ENCODE peak calls at places on chromosomes 11 and 22, in five cellular contexts. One of them, this sample, is unnamed.

GRCh38 chr11:47980093-47980906 is at the start of gene PTPRJ:
- DNase-seq in K562: peak
- DNase-seq in A549: peak
- DNase-seq in endothelial cell of umbilical vein: peak
- DNase-seq in HepG2: no peak
- DNase-seq in this sample: peak

GRCh38 chr11:32056445-32056844 is 34.4 kb upstream of the RCN1 start:
- DNase-seq in A549: no peak
- DNase-seq in K562: no peak
- DNase-seq in HepG2: no peak
- DNase-seq in endothelial cell of umbilical vein: no peak
- DNase-seq in this sample: peak

GRCh38 chr11:125569913-125570621 is 790 bp downstream of the EI24 start:
- DNase-seq in A549: no peak
- DNase-seq in K562: no peak
- DNase-seq in HepG2: no peak
- DNase-seq in endothelial cell of umbilical vein: peak
- DNase-seq in this sample: peak

GRCh38 chr22:47813661-47814060 is 1051.2 kb downstream of the TBC1D22A start:
- DNase-seq in A549: no peak
- DNase-seq in K562: no peak
- DNase-seq in HepG2: no peak
- DNase-seq in endothelial cell of umbilical vein: no peak
- DNase-seq in this sample: no peak

GRCh38 chr11:17010851-17011420 is 3.3 kb downstream of the PLEKHA7 start:
- DNase-seq in K562: no peak
- DNase-seq in A549: no peak
- DNase-seq in HepG2: no peak
- DNase-seq in endothelial cell of umbilical vein: no peak
- DNase-seq in this sample: no peak

GRCh38 chr22:18075101-18075730 is 2.6 kb upstream of the PEX26 start:
- DNase-seq in HepG2: no peak
- DNase-seq in K562: no peak
- DNase-seq in A549: no peak
- DNase-seq in endothelial cell of umbilical vein: no peak
- DNase-seq in this sample: no peak

GRCh38 chr11:74265256-74265655 is 46.2 kb downstream of the P4HA3 start:
- DNase-seq in A549: no peak
- DNase-seq in HepG2: no peak
- DNase-seq in K562: no peak
- DNase-seq in endothelial cell of umbilical vein: no peak
- DNase-seq in this sample: no peak

GRCh38 chr22:31179345-31179744 is 19.4 kb downstream of the RNF185 start:
- DNase-seq in A549: no peak
- DNase-seq in HepG2: peak
- DNase-seq in K562: no peak
- DNase-seq in endothelial cell of umbilical vein: no peak
- DNase-seq in this sample: no peak

GRCh38 chr11:72410956-72411355 is 23.4 kb downstream of the CLPB start:
- DNase-seq in HepG2: no peak
- DNase-seq in K562: no peak
- DNase-seq in A549: no peak
- DNase-seq in endothelial cell of umbilical vein: no peak
- DNase-seq in this sample: no peak

GRCh38 chr11:18243783-18244362 is 4.6 kb downstream of the SAA2 start:
- DNase-seq in K562: peak
- DNase-seq in HepG2: peak
- DNase-seq in endothelial cell of umbilical vein: peak
- DNase-seq in A549: peak
- DNase-seq in this sample: peak

GRCh38 chr22:37214431-37215025 is 2.3 kb upstream of the SSTR3 start:
- DNase-seq in K562: no peak
- DNase-seq in A549: no peak
- DNase-seq in endothelial cell of umbilical vein: no peak
- DNase-seq in HepG2: no peak
- DNase-seq in this sample: no peak

DNA sequence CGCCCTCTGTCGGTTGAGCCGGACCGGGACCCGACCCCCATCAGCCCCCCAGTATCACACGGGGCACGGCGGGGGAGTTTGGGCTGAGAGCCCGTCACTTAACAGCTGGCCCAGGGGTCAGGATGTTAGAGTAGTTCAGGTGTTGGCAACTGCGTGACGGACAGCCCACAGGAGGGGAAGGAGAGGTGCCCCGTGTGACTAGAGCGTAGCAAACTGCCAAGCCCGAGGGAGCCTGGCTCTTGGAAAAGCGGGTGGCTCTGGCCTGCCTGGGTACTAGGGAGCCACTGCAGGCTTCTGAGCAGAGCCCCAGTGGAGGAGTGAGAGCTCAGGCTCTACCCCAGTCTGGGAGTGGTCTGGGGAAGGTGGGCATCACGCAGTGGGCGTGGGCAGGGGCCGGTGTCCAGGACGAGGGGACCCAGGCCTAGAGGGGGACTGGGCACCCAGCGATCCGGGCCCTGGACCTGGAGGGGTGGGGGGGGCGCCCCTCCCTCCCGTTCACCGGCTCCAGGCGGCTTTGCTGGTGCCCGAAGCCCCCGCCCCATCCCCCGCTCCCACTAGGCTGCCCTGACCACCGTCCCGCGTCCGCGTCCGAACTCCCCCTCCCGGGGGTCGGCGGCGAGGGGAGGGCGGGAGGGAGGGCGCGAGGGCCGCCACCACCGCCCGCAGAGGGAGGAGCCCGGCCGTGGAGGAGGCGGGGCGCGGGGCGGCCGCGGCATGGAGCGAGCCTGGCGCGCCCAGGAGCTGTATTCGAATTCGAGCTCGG is 24.4 kb downstream of the SHANK3 start:
- DNase-seq in endothelial cell of umbilical vein: no peak
- DNase-seq in HepG2: no peak
- DNase-seq in A549: peak
- DNase-seq in K562: peak
- DNase-seq in this sample: no peak
- TF ChIP-seq CTCF in endothelial cell of umbilical vein: peak
- TF ChIP-seq CTCF in HepG2: no peak
- TF ChIP-seq CTCF in A549: no peak
- TF ChIP-seq CTCF in K562: peak
- TF ChIP-seq CTCF in this sample: no peak

DNA sequence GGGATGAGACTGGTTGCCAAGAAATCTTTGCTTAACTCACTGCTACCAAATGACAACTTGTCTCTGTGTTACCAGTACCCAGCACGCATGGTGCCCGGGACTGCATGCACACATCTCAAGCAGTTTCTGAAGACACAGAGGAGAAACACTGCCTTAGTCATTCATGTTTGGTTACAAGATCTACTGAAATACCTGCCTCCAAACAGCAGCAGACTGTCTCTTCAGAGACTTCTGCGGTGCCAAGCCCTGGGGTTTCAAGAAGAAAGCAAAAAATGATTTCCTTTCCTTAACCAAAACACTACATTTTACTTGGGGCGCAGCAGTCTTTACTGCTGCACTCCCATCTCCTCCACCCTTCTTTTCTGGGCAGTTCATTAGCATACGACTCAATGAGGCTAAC is 4.2 kb downstream of the NAP1L4 start:
- DNase-seq in A549: no peak
- DNase-seq in HepG2: no peak
- DNase-seq in K562: no peak
- DNase-seq in endothelial cell of umbilical vein: peak
- DNase-seq in this sample: no peak
- H3K4me3 ChIP-seq in A549: no peak
- H3K4me3 ChIP-seq in HepG2: peak
- H3K4me3 ChIP-seq in K562: no peak
- H3K4me3 ChIP-seq in endothelial cell of umbilical vein: no peak
- H3K4me3 ChIP-seq in this sample: peak

GRCh38 chr11:96969251-96969650 is 579.4 kb downstream of the JRKL start:
- DNase-seq in K562: no peak
- DNase-seq in endothelial cell of umbilical vein: no peak
- DNase-seq in A549: no peak
- DNase-seq in HepG2: no peak
- DNase-seq in this sample: no peak
- TF ChIP-seq MYC in K562: no peak
- TF ChIP-seq MYC in endothelial cell of umbilical vein: no peak
- TF ChIP-seq MYC in A549: no peak
- TF ChIP-seq MYC in HepG2: no peak
- TF ChIP-seq MYC in this sample: no peak

DNA sequence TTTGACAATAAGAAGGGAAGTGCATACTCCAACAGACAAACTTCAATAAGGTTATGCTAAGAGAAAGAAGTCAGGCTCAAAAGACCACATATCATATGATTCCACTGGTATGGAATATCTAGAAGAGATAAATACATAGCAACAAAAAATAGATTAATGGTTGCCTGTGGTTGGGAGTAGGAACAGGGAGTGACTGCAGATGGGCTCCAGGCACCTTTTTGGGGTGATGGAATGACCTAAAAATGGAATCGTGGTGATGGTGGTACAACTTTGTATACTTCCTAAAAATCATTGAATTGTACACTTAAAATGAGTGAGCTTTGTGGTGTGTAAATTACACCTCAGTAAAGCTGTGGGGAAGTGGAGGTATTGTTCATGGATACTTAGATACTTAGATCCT is 29.0 kb upstream of the RAG2 start:
- DNase-seq in HepG2: no peak
- DNase-seq in A549: no peak
- DNase-seq in endothelial cell of umbilical vein: no peak
- DNase-seq in K562: no peak
- DNase-seq in this sample: no peak
- TF ChIP-seq CTCF in HepG2: no peak
- TF ChIP-seq CTCF in A549: no peak
- TF ChIP-seq CTCF in endothelial cell of umbilical vein: no peak
- TF ChIP-seq CTCF in K562: no peak
- TF ChIP-seq CTCF in this sample: no peak